ENCODE peak calls at places on chromosome 6, in four cellular contexts. S is transverse colon, D is heart left ventricle, P is sigmoid colon. L is an unnamed sample.
A peak's percentile ranks its signal among the peaks of the same experiment; 100 is the strongest.

GRCh38 chr6:143529095-143529494 is 17.6 kb upstream of the FUCA2 start:
- DNase-seq in S (no peak), D (no peak), P (no peak), L (no peak)

GRCh38 chr6:117976030-117976651 is 69.1 kb downstream of the SLC35F1 start:
- DNase-seq in S (no peak), D (no peak), P (no peak), L (no peak)

GRCh38 chr6:118307581-118307980 is 240.5 kb upstream of the PLN start:
- DNase-seq in S (no peak), D (peak; percentile 45), P (no peak), L (no peak)

GRCh38 chr6:45591306-45591705 is 213.6 kb upstream of the SUPT3H start:
- DNase-seq in S (no peak), D (no peak), P (no peak), L (no peak)

GRCh38 chr6:14224359-14225103 is 107.0 kb downstream of the CD83 start:
- DNase-seq in S (no peak), D (no peak), P (no peak), L (no peak)

GRCh38 chr6:12245763-12246720 is 44.1 kb upstream of the EDN1 start:
- DNase-seq in S (peak; percentile 41), D (no peak), P (no peak), L (no peak)

GRCh38 chr6:126937426-126937825 is 181.0 kb upstream of the RSPO3 start:
- DNase-seq in S (no peak), D (no peak), P (no peak), L (no peak)

GRCh38 chr6:62652692-62653328 is 366.8 kb upstream of the KHDRBS2 start:
- DNase-seq in S (no peak), D (no peak), P (no peak), L (no peak)

GRCh38 chr6:132651062-132651461 is 7.9 kb downstream of the TAAR1 start:
- DNase-seq in S (no peak), D (no peak), P (no peak), L (no peak)

GRCh38 chr6:166502453-166502852 is 84.0 kb downstream of the RAMACL start:
- DNase-seq in S (no peak), D (peak; percentile 36), P (peak; percentile 53), L (no peak)
- H3K36me3 ChIP-seq in S (no peaks in the 10 kb centered on the region), D (peaks cover 44% of the 10 kb centered on the region), P (no peaks in the 10 kb centered on the region), L (no peaks in the 10 kb centered on the region)

DNA sequence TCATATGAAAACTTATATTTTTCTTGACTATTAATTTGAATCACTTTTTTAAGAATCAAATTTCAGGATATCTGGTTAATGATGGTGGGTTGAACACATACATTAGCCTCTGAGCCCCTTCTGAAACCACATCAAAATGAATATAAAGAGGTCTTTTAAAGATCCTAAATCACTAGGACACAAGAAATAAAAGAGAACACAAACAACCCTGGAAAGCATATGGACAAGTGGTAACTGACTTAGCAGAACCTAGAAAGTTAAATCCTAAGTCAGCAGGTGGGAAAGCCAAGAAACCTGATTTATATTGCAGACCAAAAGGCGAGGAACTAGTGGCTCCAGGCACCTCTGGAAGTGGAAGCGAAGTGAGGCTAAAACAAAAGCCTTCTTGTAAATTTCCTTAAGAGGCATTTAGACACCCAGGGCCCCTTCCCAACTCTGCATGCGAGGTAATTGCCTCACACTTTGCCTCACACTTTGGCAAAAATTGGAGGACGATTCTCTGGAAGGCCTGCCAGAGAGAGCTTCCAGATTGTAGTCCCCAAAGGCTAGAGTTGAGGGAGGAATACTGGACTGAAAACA is 293.9 kb downstream of the KHDC1L start:
- DNase-seq in S (no peak), D (no peak), P (no peak), L (no peak)
- H3K4me1 ChIP-seq in S (no peaks in the 10 kb centered on the region), D (no peaks in the 10 kb centered on the region), P (no peaks in the 10 kb centered on the region), L (no peaks in the 10 kb centered on the region)

DNA sequence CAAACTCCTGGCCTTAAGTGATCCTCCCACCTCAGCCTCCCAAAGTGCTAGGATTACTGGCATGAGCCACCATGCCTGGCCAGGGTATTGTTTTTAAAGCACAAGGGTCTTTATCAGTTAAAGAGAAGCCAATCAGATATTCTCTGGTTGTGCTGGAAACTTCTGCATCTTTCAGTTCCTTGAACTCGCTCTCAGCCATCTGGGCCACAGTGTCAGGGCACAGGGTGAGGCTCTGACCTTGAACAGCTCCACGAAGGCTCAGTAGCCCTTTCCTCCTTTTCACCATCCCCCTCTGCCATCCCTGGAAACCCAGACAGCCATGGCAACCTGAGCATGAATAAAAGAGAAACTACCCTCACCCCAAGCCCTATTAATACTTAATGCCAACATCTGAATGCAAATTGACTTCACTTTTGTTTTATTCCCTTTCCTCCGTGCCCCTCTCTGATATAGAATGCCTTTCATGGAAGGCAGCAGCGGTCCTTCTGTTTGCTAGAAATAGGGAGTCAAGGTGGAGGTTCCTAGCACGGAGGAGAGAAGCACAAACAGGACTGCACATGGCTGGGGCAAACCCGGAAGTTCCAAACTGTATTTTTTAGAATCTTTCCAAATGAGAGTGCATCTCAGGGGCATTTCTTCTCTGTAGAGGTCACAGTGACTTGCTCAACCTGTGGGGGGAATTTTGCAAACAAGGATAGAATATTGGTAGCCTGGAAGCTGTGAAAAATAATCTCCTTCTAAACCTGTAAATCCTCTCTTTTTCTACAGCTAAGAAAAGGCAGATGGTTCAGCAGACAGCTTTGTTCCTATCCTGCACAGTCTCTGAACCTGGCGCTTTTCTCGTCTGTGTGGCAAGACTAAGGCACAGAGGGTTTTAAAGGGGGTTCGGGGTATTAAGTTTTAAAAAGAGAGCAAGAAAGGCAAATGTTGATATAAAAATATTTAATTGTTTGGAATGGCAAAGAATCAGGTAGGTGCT is 176.4 kb upstream of the RREB1 start:
- DNase-seq in S (no peak), D (no peak), P (no peak), L (no peak)
- TF ChIP-seq POLR2A in S (no peak), D (no peak), P (no peak), L (no peak)

DNA sequence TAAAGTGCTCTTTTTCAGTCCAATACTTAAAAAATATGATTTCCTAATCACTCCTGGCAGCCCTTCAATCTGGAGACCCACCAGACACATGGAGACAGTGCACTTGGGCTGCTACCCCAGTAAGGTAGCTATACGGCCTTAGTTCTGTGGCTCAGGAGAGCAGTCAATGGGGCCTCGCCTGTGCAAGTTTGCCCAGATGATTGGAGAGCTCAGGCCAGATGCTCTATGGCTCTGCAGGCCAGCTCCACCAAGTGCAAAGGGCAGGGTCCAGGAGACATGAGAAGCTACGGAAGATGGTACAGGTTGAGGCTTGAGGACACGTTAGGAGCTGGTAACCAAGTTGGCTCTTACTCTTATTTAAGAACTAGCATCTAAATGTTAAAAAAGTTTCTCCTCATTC is 30.7 kb downstream of the STK38 start:
- DNase-seq in S (peak; percentile 27), D (no peak), P (no peak), L (no peak)
- H3K36me3 ChIP-seq in S (no peaks in the 10 kb centered on the region), D (peaks cover 91% of the 10 kb centered on the region), P (no peaks in the 10 kb centered on the region), L (peaks cover 57% of the 10 kb centered on the region)

DNA sequence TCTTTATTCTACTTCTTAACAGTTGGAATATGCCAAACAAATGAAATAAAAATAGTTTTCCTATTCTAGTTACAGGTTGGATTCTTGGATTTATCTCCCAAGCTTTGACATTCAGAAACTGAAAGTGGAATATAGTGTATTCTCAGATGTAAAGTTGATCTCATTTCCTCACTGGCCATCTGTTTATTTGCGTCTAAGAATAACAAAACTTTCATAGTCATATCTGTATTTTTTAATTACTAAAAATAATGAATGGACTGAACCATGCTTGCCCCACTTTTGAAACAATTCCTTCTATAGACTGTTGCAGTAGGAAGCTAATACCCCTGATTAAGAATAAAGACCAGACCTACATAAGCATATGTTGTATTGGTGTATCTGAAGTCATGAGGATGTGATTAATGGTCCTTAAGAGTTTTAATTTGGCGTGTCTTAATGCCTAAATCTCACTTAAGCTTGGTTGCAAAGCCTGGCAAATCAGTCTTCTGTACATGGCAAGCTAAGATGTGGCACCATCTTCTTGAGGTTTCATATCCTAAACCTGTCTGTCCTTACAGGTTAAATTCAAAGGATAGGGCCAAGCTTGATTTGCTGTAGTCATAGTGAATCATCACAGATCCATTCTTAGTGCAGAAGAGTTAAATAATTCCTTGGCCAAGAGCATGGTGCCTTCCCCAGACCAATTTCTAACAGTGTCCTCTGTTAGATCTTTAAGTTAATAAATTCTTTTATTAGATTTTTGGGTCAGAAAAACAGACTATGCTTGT is 58.9 kb downstream of the FOXO3 start:
- DNase-seq in S (no peak), D (no peak), P (no peak), L (no peak)
- H3K4me1 ChIP-seq in S (peaks cover 35% of the 10 kb centered on the region), D (peaks cover 99% of the 10 kb centered on the region), P (no peaks in the 10 kb centered on the region), L (peaks cover 100% of the 10 kb centered on the region)

GRCh38 chr6:31652925-31653724 is 664 bp upstream of the BAG6 start:
- DNase-seq in S (peak; percentile 91), D (peak; percentile 90), P (peak; percentile 95), L (peak; percentile 81)
- TF ChIP-seq POLR2A in S (peak; percentile 83), D (peak; percentile 31), P (peak; percentile 71), L (peak; percentile 78)

GRCh38 chr6:166938150-166938549 is 18.2 kb downstream of the RNASET2 start:
- DNase-seq in S (no peak), D (no peak), P (no peak), L (no peak)
- H3K36me3 ChIP-seq in S (no peaks in the 10 kb centered on the region), D (peaks cover 34% of the 10 kb centered on the region), P (no peaks in the 10 kb centered on the region), L (peaks cover 25% of the 10 kb centered on the region)

GRCh38 chr6:35091353-35092083 is 49.6 kb downstream of the TCP11 start:
- DNase-seq in S (no peak), D (no peak), P (peak; percentile 75), L (no peak)
- H3K4me1 ChIP-seq in S (no peaks in the 10 kb centered on the region), D (peaks cover 54% of the 10 kb centered on the region), P (no peaks in the 10 kb centered on the region), L (no peaks in the 10 kb centered on the region)

GRCh38 chr6:147530132-147531060 is 21.9 kb downstream of the SAMD5 start:
- DNase-seq in S (peak; percentile 32), D (no peak), P (no peak), L (no peak)
- TF ChIP-seq POLR2A in S (no peak), D (no peak), P (no peak), L (no peak)

GRCh38 chr6:39909701-39910100 is 24.6 kb downstream of the MOCS1 start:
- DNase-seq in S (no peak), D (no peak), P (peak; percentile 39), L (no peak)
- H3K36me3 ChIP-seq in S (no peaks in the 10 kb centered on the region), D (peaks cover 80% of the 10 kb centered on the region), P (peaks cover 5% of the 10 kb centered on the region), L (no peaks in the 10 kb centered on the region)